ENCODE peak calls at places on chromosomes 13 and 19, in four cellular contexts. One of them, this sample, is unnamed.

GRCh38 chr19:13129384-13129783 is 11.3 kb downstream of the NACC1 start:
- DNase-seq in H9: no peak
- DNase-seq in activated CD4-positive, alpha-beta T cell treated with anti-CD3 and anti-CD28 coated beads, Interleukin-2, amount 50 U/mL, for 1 hour: no peak
- DNase-seq in fibroblast of gingiva: no peak
- DNase-seq in this sample: no peak

GRCh38 chr19:37905936-37906867 is at the start of gene WDR87:
- DNase-seq in activated CD4-positive, alpha-beta T cell treated with anti-CD3 and anti-CD28 coated beads, Interleukin-2, amount 50 U/mL, for 1 hour: peak
- DNase-seq in fibroblast of gingiva: no peak
- DNase-seq in H9: peak
- DNase-seq in this sample: peak

GRCh38 chr13:99968521-99969367 is 2.8 kb downstream of the ZIC5 start:
- DNase-seq in fibroblast of gingiva: no peak
- DNase-seq in activated CD4-positive, alpha-beta T cell treated with anti-CD3 and anti-CD28 coated beads, Interleukin-2, amount 50 U/mL, for 1 hour: no peak
- DNase-seq in H9: peak
- DNase-seq in this sample: no peak

GRCh38 chr19:44879309-44880065 is 11.6 kb upstream of the TOMM40 start:
- DNase-seq in H9: no peak
- DNase-seq in fibroblast of gingiva: no peak
- DNase-seq in activated CD4-positive, alpha-beta T cell treated with anti-CD3 and anti-CD28 coated beads, Interleukin-2, amount 50 U/mL, for 1 hour: no peak
- DNase-seq in this sample: no peak

GRCh38 chr19:32224371-32225244 is 120.8 kb upstream of the ZNF507 start:
- DNase-seq in fibroblast of gingiva: peak
- DNase-seq in activated CD4-positive, alpha-beta T cell treated with anti-CD3 and anti-CD28 coated beads, Interleukin-2, amount 50 U/mL, for 1 hour: peak
- DNase-seq in H9: peak
- DNase-seq in this sample: peak

GRCh38 chr13:32528358-32528757 is 10.2 kb downstream of the N4BP2L2 start:
- DNase-seq in H9: no peak
- DNase-seq in activated CD4-positive, alpha-beta T cell treated with anti-CD3 and anti-CD28 coated beads, Interleukin-2, amount 50 U/mL, for 1 hour: no peak
- DNase-seq in fibroblast of gingiva: no peak
- DNase-seq in this sample: no peak

GRCh38 chr19:47421244-47421786 is 2.0 kb upstream of the MEIS3 start:
- DNase-seq in fibroblast of gingiva: no peak
- DNase-seq in H9: no peak
- DNase-seq in activated CD4-positive, alpha-beta T cell treated with anti-CD3 and anti-CD28 coated beads, Interleukin-2, amount 50 U/mL, for 1 hour: no peak
- DNase-seq in this sample: no peak

GRCh38 chr13:28179974-28180373 is 41.6 kb downstream of the PAN3 start:
- DNase-seq in activated CD4-positive, alpha-beta T cell treated with anti-CD3 and anti-CD28 coated beads, Interleukin-2, amount 50 U/mL, for 1 hour: no peak
- DNase-seq in H9: no peak
- DNase-seq in fibroblast of gingiva: no peak
- DNase-seq in this sample: no peak

GRCh38 chr13:113321546-113321945 is 24.5 kb downstream of the LAMP1 start:
- DNase-seq in H9: no peak
- DNase-seq in activated CD4-positive, alpha-beta T cell treated with anti-CD3 and anti-CD28 coated beads, Interleukin-2, amount 50 U/mL, for 1 hour: no peak
- DNase-seq in fibroblast of gingiva: no peak
- DNase-seq in this sample: no peak

GRCh38 chr19:43464089-43464775 is 1.2 kb downstream of the LYPD3 start:
- DNase-seq in activated CD4-positive, alpha-beta T cell treated with anti-CD3 and anti-CD28 coated beads, Interleukin-2, amount 50 U/mL, for 1 hour: no peak
- DNase-seq in fibroblast of gingiva: no peak
- DNase-seq in H9: no peak
- DNase-seq in this sample: peak

GRCh38 chr13:110523838-110524237 is 37.7 kb downstream of the RAB20 start:
- DNase-seq in fibroblast of gingiva: no peak
- DNase-seq in activated CD4-positive, alpha-beta T cell treated with anti-CD3 and anti-CD28 coated beads, Interleukin-2, amount 50 U/mL, for 1 hour: no peak
- DNase-seq in H9: no peak
- DNase-seq in this sample: no peak

GRCh38 chr19:28619842-28620429 is 593.0 kb downstream of the UQCRFS1 start:
- DNase-seq in H9: no peak
- DNase-seq in fibroblast of gingiva: no peak
- DNase-seq in activated CD4-positive, alpha-beta T cell treated with anti-CD3 and anti-CD28 coated beads, Interleukin-2, amount 50 U/mL, for 1 hour: no peak
- DNase-seq in this sample: no peak

GRCh38 chr13:60448907-60449510 is 52.0 kb downstream of the TDRD3 start:
- DNase-seq in H9: no peak
- DNase-seq in fibroblast of gingiva: peak
- DNase-seq in activated CD4-positive, alpha-beta T cell treated with anti-CD3 and anti-CD28 coated beads, Interleukin-2, amount 50 U/mL, for 1 hour: no peak
- DNase-seq in this sample: no peak

GRCh38 chr13:57635541-57635940 is 4.0 kb downstream of the PCDH17 start:
- DNase-seq in H9: no peak
- DNase-seq in activated CD4-positive, alpha-beta T cell treated with anti-CD3 and anti-CD28 coated beads, Interleukin-2, amount 50 U/mL, for 1 hour: no peak
- DNase-seq in fibroblast of gingiva: no peak
- DNase-seq in this sample: no peak

GRCh38 chr19:53606031-53606430 is 25.8 kb upstream of the DPRX start:
- DNase-seq in activated CD4-positive, alpha-beta T cell treated with anti-CD3 and anti-CD28 coated beads, Interleukin-2, amount 50 U/mL, for 1 hour: no peak
- DNase-seq in H9: no peak
- DNase-seq in fibroblast of gingiva: no peak
- DNase-seq in this sample: no peak

GRCh38 chr19:54252845-54253244 is 4.2 kb downstream of the LILRB5 start:
- DNase-seq in fibroblast of gingiva: no peak
- DNase-seq in activated CD4-positive, alpha-beta T cell treated with anti-CD3 and anti-CD28 coated beads, Interleukin-2, amount 50 U/mL, for 1 hour: no peak
- DNase-seq in H9: no peak
- DNase-seq in this sample: no peak

GRCh38 chr13:50124536-50125305 is 109.5 kb downstream of the KCNRG start:
- DNase-seq in activated CD4-positive, alpha-beta T cell treated with anti-CD3 and anti-CD28 coated beads, Interleukin-2, amount 50 U/mL, for 1 hour: peak
- DNase-seq in H9: peak
- DNase-seq in fibroblast of gingiva: peak
- DNase-seq in this sample: peak

GRCh38 chr19:33796164-33797100 is at the start of gene KCTD15:
- DNase-seq in fibroblast of gingiva: peak
- DNase-seq in H9: peak
- DNase-seq in activated CD4-positive, alpha-beta T cell treated with anti-CD3 and anti-CD28 coated beads, Interleukin-2, amount 50 U/mL, for 1 hour: no peak
- DNase-seq in this sample: peak

GRCh38 chr19:45097776-45098520 is 5.0 kb downstream of the PPP1R37 start:
- DNase-seq in activated CD4-positive, alpha-beta T cell treated with anti-CD3 and anti-CD28 coated beads, Interleukin-2, amount 50 U/mL, for 1 hour: no peak
- DNase-seq in fibroblast of gingiva: peak
- DNase-seq in H9: no peak
- DNase-seq in this sample: no peak

GRCh38 chr13:21075303-21076264 is 14.2 kb upstream of the LATS2 start:
- DNase-seq in fibroblast of gingiva: peak
- DNase-seq in H9: peak
- DNase-seq in activated CD4-positive, alpha-beta T cell treated with anti-CD3 and anti-CD28 coated beads, Interleukin-2, amount 50 U/mL, for 1 hour: no peak
- DNase-seq in this sample: peak